ENCODE peak calls at places on chromosomes 5 and 9, in four cellular contexts. R is mesendoderm, N is IMR-90, T is H9. V is an unnamed sample.

GRCh38 chr5:59709833-59710232 is 183.7 kb downstream of the PDE4D start:
- DNase-seq in R (peak), N (peak), T (no peak), V (no peak)

GRCh38 chr5:150064681-150065220 is 21.6 kb downstream of the CSF1R start:
- DNase-seq in N (no peak), T (no peak), R (no peak), V (no peak)

GRCh38 chr5:9467199-9468069 is 78.4 kb downstream of the SEMA5A start:
- DNase-seq in N (no peak), R (no peak), T (no peak), V (no peak)

GRCh38 chr9:27539479-27540441 is 10.1 kb upstream of the MOB3B start:
- DNase-seq in R (no peak), N (peak), T (no peak), V (no peak)

GRCh38 chr9:112037281-112038016 is 137.6 kb downstream of the SUSD1 start:
- DNase-seq in N (peak), T (no peak), R (no peak), V (peak)

GRCh38 chr5:53969331-53969730 is 341.0 kb downstream of the ARL15 start:
- DNase-seq in T (no peak), N (no peak), R (no peak), V (no peak)

GRCh38 chr9:131661954-131662621 is 77.8 kb downstream of the RAPGEF1 start:
- DNase-seq in R (no peak), T (no peak), N (no peak), V (no peak)

GRCh38 chr9:70924905-70925547 is 196.4 kb downstream of the TRPM3 start:
- DNase-seq in T (peak), N (peak), R (peak), V (peak)

GRCh38 chr5:83474986-83475385 is 3.4 kb downstream of the VCAN start:
- DNase-seq in R (peak), N (no peak), T (no peak), V (peak)

GRCh38 chr5:96113170-96113939 is 151.7 kb upstream of the ELL2 start:
- DNase-seq in N (no peak), R (no peak), T (no peak), V (no peak)

GRCh38 chr5:53071738-53072137 is 37.8 kb downstream of the MOCS2 start:
- DNase-seq in R (no peak), N (peak), T (no peak), V (no peak)

GRCh38 chr5:126503602-126504104 is 80.4 kb downstream of the GRAMD2B start:
- DNase-seq in R (peak), N (peak), T (no peak), V (no peak)

GRCh38 chr9:90861826-90862740 is 60.5 kb downstream of the SYK start:
- DNase-seq in T (peak), R (no peak), N (no peak), V (no peak)

GRCh38 chr9:131274674-131275331 is 1.5 kb downstream of the FAM78A start:
- DNase-seq in T (no peak), N (no peak), R (no peak), V (no peak)

GRCh38 chr5:149376711-149377447 is 2.2 kb downstream of the IL17B start:
- DNase-seq in T (no peak), R (no peak), N (no peak), V (no peak)

GRCh38 chr5:43514471-43514815 is 505 bp downstream of the C5orf34 start:
- DNase-seq in N (peak), R (no peak), T (no peak), V (no peak)
- H3K18ac ChIP-seq in N (peak), R (peak), T (peak), V (peak)

GRCh38 chr9:34332370-34332964 is 3.1 kb downstream of the NUDT2 start:
- DNase-seq in R (peak), T (no peak), N (peak), V (peak)

GRCh38 chr9:34331191-34331590 is 1.8 kb downstream of the NUDT2 start:
- DNase-seq in T (no peak), N (no peak), R (no peak), V (no peak)

GRCh38 chr9:34328500-34328982 is 527 bp downstream of the KIF24 start:
- DNase-seq in R (peak), N (no peak), T (no peak), V (no peak)

GRCh38 chr9:34326690-34327089 is 2.4 kb downstream of the KIF24 start:
- DNase-seq in T (no peak), N (no peak), R (no peak), V (no peak)

DNA sequence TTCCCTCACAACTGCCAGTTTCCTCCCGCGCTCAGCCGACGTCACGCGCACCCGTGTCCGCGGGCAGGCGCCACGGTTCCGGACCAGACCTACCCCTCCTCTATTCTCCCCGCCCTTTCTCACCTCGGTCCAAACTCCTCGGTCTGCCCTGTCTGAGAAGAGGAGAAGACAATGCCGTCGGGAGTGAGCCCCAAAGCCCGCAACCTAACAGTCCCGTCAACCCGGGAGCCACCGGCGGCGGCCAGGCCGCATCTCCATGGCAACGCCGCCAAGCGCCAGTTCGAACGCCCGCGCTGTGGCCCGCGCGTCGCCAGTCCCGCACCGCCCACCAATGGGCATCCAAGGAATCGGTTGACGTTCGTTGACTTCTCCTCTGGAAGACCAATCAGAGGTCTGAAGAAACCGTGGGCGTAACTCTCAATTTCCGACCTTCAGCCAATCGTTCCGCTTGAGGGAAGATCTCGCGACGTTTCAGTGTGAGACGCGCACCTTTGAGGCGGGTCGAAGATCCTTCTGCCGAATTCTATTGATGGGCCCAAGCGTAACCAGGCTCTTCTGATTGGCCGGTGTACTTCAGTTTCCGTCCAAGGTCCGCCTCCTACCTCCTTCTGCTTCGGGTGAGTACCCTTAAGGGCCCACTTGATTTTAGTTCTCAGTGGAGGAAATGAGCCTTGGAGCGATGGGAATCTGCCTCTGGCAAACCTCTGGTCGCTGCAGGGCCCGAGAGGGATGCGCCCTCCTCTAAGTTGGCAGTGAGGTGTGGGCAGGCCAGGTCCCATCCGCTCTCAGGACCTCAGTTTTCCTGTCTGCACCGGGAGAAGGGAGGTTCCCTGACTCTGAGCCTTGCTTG is at the start of the genes KIF24 and NUDT2:
- DNase-seq in R (peak), T (peak), N (peak), V (peak)
- H3K18ac ChIP-seq in R (peak), T (peak), N (peak), V (peak)

DNA sequence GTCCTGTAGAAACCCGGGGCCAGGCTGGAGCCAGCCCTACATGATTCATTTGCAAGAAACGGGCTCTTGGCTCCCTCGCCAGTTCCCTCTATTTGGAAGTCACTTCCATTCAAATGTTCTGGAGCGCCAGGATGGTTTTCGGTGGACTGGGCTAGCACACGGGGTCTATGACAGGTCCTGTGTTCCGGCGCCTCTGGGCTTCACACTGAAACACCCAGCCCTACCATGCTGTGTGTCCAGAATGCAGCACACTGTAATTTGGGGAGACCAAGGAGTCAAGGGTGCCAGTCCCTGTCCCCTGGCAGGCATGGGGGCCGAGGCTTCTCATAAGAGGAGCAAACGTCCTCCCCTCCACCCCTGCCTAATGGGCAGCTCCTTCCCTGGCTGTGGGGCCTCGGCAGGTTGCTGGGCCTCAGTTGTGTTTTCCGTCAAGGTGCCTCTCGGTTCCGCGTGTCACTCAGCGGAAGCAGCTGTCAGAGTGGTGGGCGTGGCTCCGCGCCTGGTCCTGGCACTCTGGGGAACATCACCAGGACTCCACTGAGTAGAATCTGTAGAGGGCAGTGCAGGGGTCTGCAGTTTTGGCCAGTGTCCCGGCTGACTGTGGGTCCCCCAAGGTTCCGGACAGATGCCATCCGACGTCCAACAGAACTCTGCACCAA is 18.1 kb upstream of the COL5A1 start:
- DNase-seq in T (no peak), R (no peak), N (no peak), V (no peak)
- H3K18ac ChIP-seq in T (no peak), R (no peak), N (no peak), V (peak)

DNA sequence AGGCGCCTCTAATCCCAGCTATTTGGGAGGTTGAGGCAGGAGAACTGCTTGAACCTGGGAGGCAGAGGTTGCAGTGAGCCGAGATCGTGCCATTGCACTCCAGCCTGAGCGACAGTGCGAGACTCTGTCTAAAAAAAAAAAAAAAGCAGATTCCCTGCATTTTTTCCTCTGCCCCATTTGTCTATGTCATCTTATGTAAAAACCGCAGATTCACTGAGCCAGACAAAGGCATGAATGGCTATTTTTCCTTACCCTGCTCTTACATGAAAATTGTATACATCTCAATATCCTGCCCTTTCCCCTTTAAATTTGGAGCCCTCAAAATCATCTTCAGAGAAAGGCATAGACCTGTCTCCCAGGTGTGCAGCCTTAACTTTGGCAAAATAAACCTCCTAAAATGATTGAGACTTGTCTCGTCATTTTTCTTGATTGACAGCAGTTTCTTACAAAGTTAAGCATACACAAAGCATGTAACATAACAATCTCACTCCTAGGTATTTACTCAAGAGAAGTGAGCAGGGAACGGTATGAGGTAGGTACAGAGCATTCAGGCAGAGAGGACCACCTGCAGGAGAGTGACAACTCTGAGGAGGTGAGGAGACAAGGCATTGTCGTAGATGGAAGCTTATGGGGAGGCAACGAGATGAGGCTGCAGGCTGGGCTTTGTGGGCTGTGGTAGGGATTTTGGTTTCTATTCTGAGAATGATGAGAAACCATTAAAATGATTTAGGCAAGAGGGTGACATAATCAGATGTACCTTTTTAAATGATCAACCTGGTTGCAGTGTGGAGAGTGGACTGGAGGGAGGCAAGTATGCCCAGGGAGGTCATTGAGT is 65.7 kb upstream of the IL6ST start:
- DNase-seq in R (no peak), N (no peak), T (no peak), V (no peak)
- H3K18ac ChIP-seq in R (no peak), N (peak), T (no peak), V (no peak)

GRCh38 chr9:92095236-92095635 is 20.0 kb downstream of the SPTLC1 start:
- DNase-seq in T (no peak), R (no peak), N (no peak), V (no peak)

GRCh38 chr9:92098638-92099037 is 16.6 kb downstream of the SPTLC1 start:
- DNase-seq in N (no peak), R (peak), T (no peak), V (no peak)

GRCh38 chr9:92094655-92095054 is 20.6 kb downstream of the SPTLC1 start:
- DNase-seq in T (peak), N (peak), R (peak), V (no peak)

GRCh38 chr9:92100237-92100911 is 14.8 kb downstream of the SPTLC1 start:
- DNase-seq in T (no peak), N (peak), R (peak), V (no peak)

DNA sequence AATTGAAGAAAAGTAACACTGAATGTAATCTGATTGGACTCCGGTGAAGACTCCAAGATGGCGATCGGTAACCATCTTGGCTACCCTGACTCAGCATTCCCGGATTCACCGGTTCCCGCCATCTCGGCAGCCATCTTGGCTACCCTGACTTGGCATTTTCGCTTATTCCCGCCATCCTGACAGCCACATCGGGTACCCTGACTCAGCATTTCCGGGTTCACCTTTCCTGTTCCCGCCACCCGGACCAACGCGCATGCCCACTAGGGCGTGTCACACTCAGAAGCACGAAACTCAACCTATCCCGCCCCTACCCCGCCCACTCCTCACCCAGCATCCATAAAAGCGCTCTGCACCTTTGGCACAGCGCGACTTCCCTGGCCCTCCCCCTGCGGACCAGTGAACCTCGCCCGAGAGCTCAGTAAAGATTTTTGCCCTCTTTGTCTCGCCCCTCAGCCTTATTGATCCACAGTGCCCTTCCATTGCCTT is 17.2 kb downstream of the SPTLC1 start:
- DNase-seq in T (peak), N (peak), R (peak), V (no peak)
- H3K18ac ChIP-seq in T (no peak), N (no peak), R (no peak), V (no peak)